ENCODE peak calls at places on chromosomes 5 and 9, in six cellular contexts. S, C, P, D, T and I are unnamed samples.

GRCh38 chr9:34514401-34514800 is 8.4 kb downstream of the ENHO start:
- DNase-seq in S (no peak), C (no peak), P (no peak), D (no peak), T (no peak), I (no peak)

GRCh38 chr9:131503626-131504465 is 1.1 kb downstream of the POMT1 start:
- DNase-seq in S (peak; percentile 23), C (peak; percentile 49), P (peak; percentile 63), D (no peak), T (no peak), I (peak; percentile 55)

GRCh38 chr9:37960631-37961030 is 56.7 kb upstream of the SLC25A51 start:
- DNase-seq in S (no peak), C (no peak), P (no peak), D (no peak), T (no peak), I (no peak)

GRCh38 chr5:20833081-20833627 is 845.2 kb upstream of the CDH18 start:
- DNase-seq in S (no peak), C (no peak), P (no peak), D (no peak), T (no peak), I (no peak)

GRCh38 chr5:54829102-54829501 is 156.3 kb downstream of the ESM1 start:
- DNase-seq in S (no peak), C (no peak), P (no peak), D (no peak), T (no peak), I (no peak)

GRCh38 chr5:69374911-69375446 is 5.4 kb downstream of the RAD17 start:
- DNase-seq in S (no peak), C (no peak), P (no peak), D (no peak), T (no peak), I (no peak)

GRCh38 chr9:129459550-129460322 is 161.2 kb downstream of the C9orf50 start:
- DNase-seq in S (no peak), C (no peak), P (peak; percentile 58), D (peak; percentile 41), T (no peak), I (no peak)

GRCh38 chr5:147208134-147208533 is 26.7 kb upstream of the STK32A start:
- DNase-seq in S (no peak), C (no peak), P (no peak), D (no peak), T (no peak), I (no peak)

GRCh38 chr9:80157561-80157983 is 585.8 kb downstream of the TLE4 start:
- DNase-seq in S (no peak), C (peak; percentile 67), P (no peak), D (no peak), T (no peak), I (no peak)

GRCh38 chr5:95530441-95530840 is 24.3 kb downstream of the SKIC3 start:
- DNase-seq in S (no peak), C (peak; percentile 95), P (no peak), D (no peak), T (no peak), I (no peak)

GRCh38 chr5:125401724-125402622 is 655.5 kb upstream of the ZNF608 start:
- DNase-seq in S (no peak), C (no peak), P (no peak), D (no peak), T (no peak), I (no peak)

GRCh38 chr9:127953768-127954505 is 16.3 kb upstream of the DPM2 start:
- DNase-seq in S (no peak), C (no peak), P (no peak), D (no peak), T (peak; percentile 6), I (no peak)

GRCh38 chr9:550267-550790 is 291.2 kb upstream of the DMRT1 start:
- DNase-seq in S (no peak), C (no peak), P (no peak), D (no peak), T (no peak), I (no peak)

GRCh38 chr9:135515083-135515511 is 6.1 kb upstream of the LCN1 start:
- DNase-seq in S (no peak), C (no peak), P (no peak), D (no peak), T (no peak), I (no peak)

GRCh38 chr9:36781532-36781931 is 208.8 kb downstream of the MELK start:
- DNase-seq in S (no peak), C (peak; percentile 8), P (no peak), D (no peak), T (no peak), I (no peak)

GRCh38 chr5:84549054-84549453 is 164.4 kb upstream of the EDIL3 start:
- DNase-seq in S (no peak), C (no peak), P (no peak), D (no peak), T (no peak), I (no peak)

GRCh38 chr9:1979815-1980367 is 35.3 kb upstream of the SMARCA2 start:
- DNase-seq in S (no peak), C (peak; percentile 49), P (no peak), D (peak; percentile 21), T (peak; percentile 21), I (no peak)

GRCh38 chr9:105816202-105816744 is 121.9 kb downstream of the TMEM38B start:
- DNase-seq in S (no peak), C (no peak), P (no peak), D (no peak), T (no peak), I (no peak)

DNA sequence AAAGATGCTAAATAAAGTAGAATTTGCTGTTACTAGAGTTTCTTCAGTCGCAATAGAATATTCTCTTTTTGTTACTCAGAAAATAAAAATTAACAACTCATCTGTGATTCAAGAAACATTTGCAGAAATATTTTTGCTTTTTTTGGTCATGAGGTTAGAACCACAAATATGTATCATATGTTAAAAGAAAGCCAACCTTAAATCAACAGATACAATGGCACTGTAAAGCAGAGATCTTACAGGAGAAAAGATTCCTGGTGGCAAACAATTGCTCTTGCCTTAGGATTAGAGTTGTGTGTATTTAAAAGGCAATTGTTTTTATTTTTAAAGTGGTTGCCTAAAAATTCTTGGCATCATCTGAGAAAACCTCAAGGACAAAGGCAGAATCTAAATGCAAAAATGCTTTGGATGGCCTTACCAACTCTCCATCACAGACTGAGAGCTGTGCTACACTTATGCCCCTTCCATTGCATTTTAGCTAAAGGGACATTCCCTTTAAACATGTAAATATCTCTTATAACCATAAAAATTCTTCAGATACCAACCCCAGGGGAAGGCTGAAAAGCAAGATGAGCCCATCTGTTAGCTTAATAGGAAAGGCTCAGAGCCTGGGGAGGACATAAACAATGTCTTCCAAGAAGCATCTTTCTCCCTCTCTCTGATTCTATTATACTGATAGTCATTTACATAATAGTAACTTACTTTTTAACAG is 100.4 kb downstream of the FAM114A2 start:
- DNase-seq in S (no peak), C (no peak), P (no peak), D (no peak), T (no peak), I (no peak)
- H3K9me3 ChIP-seq in S (peaks cover 5% of the 10 kb centered on the region), C (peaks cover 23% of the 10 kb centered on the region), P (peaks cover 22% of the 10 kb centered on the region), D (peaks cover 40% of the 10 kb centered on the region), T (peaks cover 58% of the 10 kb centered on the region), I (peaks cover 5% of the 10 kb centered on the region)

GRCh38 chr5:150901446-150901845 is 3.3 kb downstream of the ZNF300 start:
- DNase-seq in S (no peak), C (no peak), P (no peak), D (no peak), T (no peak), I (no peak)

DNA sequence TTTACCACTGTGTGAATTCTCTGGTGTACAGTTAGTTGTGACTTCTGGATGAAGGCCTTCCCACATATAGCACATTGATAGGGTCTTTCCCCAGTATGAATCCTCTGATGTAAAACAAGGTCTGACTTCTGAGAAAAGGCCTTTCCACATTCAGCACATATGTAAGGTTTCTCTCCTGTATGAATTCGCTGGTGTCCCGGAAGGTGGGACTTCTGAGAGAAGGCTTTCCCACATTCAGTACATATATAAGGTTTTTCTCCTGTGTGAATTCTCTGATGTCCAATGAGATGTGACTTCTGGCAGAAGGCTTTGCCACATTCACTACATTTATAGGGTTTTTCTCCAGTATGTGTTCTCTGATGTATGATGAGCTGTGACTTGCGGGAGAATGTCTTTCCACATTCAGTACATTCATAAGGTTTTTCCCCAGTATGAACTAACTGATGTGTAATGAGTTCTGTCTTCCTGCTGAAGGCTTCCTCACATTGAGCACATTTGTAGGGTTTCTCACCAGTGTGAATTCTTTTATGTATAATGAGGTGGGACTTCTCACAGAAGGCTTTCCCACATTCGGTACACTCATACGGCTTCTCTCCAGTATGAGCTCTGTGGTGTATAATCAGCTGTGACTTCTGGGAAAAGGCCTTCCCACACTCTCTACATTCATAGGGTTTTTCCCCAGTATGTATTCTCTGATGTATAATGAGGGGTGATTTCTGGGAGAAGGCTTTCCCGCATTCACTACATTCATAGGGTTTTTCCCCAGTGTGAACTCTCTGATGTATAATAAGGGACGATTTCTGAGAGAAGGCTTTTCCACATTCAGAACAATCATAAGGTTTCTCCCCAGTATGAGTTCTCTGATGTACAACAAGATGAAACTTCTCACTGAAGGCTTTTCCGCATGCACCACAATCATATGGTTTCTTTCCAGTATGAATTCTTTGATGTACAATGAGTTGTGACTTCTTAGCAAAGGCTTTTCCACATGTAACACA is 9.1 kb downstream of the ZNF300 start:
- DNase-seq in S (no peak), C (no peak), P (no peak), D (no peak), T (no peak), I (no peak)
- H3K9me3 ChIP-seq in S (peaks cover 73% of the 10 kb centered on the region), C (peaks cover 52% of the 10 kb centered on the region), P (peaks cover 55% of the 10 kb centered on the region), D (peaks cover 51% of the 10 kb centered on the region), T (peaks cover 100% of the 10 kb centered on the region), I (peaks cover 16% of the 10 kb centered on the region)

GRCh38 chr5:178931846-178932760 is 8.9 kb upstream of the ZNF454 start:
- DNase-seq in S (no peak), C (no peak), P (no peak), D (no peak), T (no peak), I (no peak)
- H3K9me3 ChIP-seq in S (peaks cover 39% of the 10 kb centered on the region), C (peaks cover 64% of the 10 kb centered on the region), P (peaks cover 65% of the 10 kb centered on the region), D (peaks cover 96% of the 10 kb centered on the region), T (peaks cover 99% of the 10 kb centered on the region), I (peaks cover 51% of the 10 kb centered on the region)

GRCh38 chr5:44574626-44575025 is 185.4 kb upstream of the FGF10 start:
- DNase-seq in S (no peak), C (no peak), P (no peak), D (no peak), T (no peak), I (no peak)
- H3K9me3 ChIP-seq in S (no peaks in the 10 kb centered on the region), C (peaks cover 2% of the 10 kb centered on the region), P (no peaks in the 10 kb centered on the region), D (no peaks in the 10 kb centered on the region), T (no peaks in the 10 kb centered on the region), I (no peaks in the 10 kb centered on the region)

GRCh38 chr5:141345327-141345726 is 1.7 kb downstream of the PCDHGA3 start:
- DNase-seq in S (no peak), C (no peak), P (no peak), D (no peak), T (no peak), I (no peak)
- H3K9me3 ChIP-seq in S (peaks cover 10% of the 10 kb centered on the region), C (peaks cover 29% of the 10 kb centered on the region), P (peaks cover 11% of the 10 kb centered on the region), D (peaks cover 71% of the 10 kb centered on the region), T (peaks cover 67% of the 10 kb centered on the region), I (peaks cover 9% of the 10 kb centered on the region)

GRCh38 chr5:13218518-13218917 is 726.0 kb downstream of the DNAH5 start:
- DNase-seq in S (peak; percentile 39), C (no peak), P (no peak), D (no peak), T (no peak), I (no peak)
- H3K9me3 ChIP-seq in S (no peaks in the 10 kb centered on the region), C (no peaks in the 10 kb centered on the region), P (no peaks in the 10 kb centered on the region), D (no peaks in the 10 kb centered on the region), T (peaks cover 4% of the 10 kb centered on the region), I (peaks cover 4% of the 10 kb centered on the region)

GRCh38 chr9:138071292-138071691 is 193.7 kb downstream of the CACNA1B start:
- DNase-seq in S (no peak), C (no peak), P (peak; percentile 7), D (peak; percentile 3), T (no peak), I (no peak)
- H3K9me3 ChIP-seq in S (no peaks in the 10 kb centered on the region), C (peaks cover 53% of the 10 kb centered on the region), P (no peaks in the 10 kb centered on the region), D (no peaks in the 10 kb centered on the region), T (no peaks in the 10 kb centered on the region), I (no peaks in the 10 kb centered on the region)